ENCODE peak calls at places on chromosomes 1 and 21, in ten cellular contexts. M is HepG2; D is AG04450; Z is RWPE1; N is testis; H is CD8-positive, alpha-beta T cell; F is psoas muscle; S is A549; B is GM23338; K is cardiac muscle cell. C is an unnamed sample.

GRCh38 chr1:219126267-219126862 is 47.3 kb upstream of the LYPLAL1 start:
- DNase-seq in M (no peak), D (no peak), Z (no peak), N (peak), H (no peak), F (no peak), S (no peak), B (no peak), K (no peak), C (no peak)

GRCh38 chr21:43836616-43837015 is 28.4 kb upstream of the AGPAT3 start:
- DNase-seq in M (no peak), D (no peak), Z (no peak), N (no peak), H (no peak), F (no peak), S (no peak), B (no peak), K (no peak), C (no peak)

GRCh38 chr1:218640213-218640612 is 295.1 kb downstream of the TGFB2 start:
- DNase-seq in M (no peak), D (no peak), Z (no peak), N (no peak), H (no peak), F (no peak), S (no peak), B (no peak), K (no peak), C (no peak)

GRCh38 chr1:56508523-56508983 is 70.8 kb downstream of the PLPP3 start:
- DNase-seq in M (peak), D (no peak), Z (peak), N (peak), H (no peak), F (peak), S (peak), B (no peak), K (no peak), C (no peak)

GRCh38 chr1:99685516-99686180 is 39.7 kb downstream of the PALMD start:
- DNase-seq in M (peak), D (peak), Z (peak), N (peak), H (peak), F (peak), S (peak), B (peak), K (peak), C (peak)

GRCh38 chr1:24374891-24375786 is 38.4 kb downstream of the STPG1 start:
- DNase-seq in M (no peak), D (no peak), Z (peak), N (no peak), H (no peak), F (no peak), S (peak), B (peak), K (no peak), C (no peak)

GRCh38 chr1:163048970-163049680 is 20.0 kb upstream of the RGS4 start:
- DNase-seq in M (no peak), D (no peak), Z (no peak), N (no peak), H (no peak), F (no peak), S (no peak), B (no peak), K (no peak), C (no peak)

GRCh38 chr1:40699787-40700186 is 8.3 kb downstream of the NFYC start:
- DNase-seq in M (no peak), D (no peak), Z (no peak), N (no peak), H (no peak), F (no peak), S (no peak), B (no peak), K (no peak), C (no peak)

GRCh38 chr1:193270996-193271395 is 84.6 kb upstream of the B3GALT2 start:
- DNase-seq in M (no peak), D (peak), Z (no peak), N (no peak), H (no peak), F (no peak), S (no peak), B (no peak), K (no peak), C (no peak)

GRCh38 chr1:164748253-164748899 is 189.4 kb downstream of the PBX1 start:
- DNase-seq in M (peak), D (peak), Z (no peak), N (peak), H (no peak), F (no peak), S (peak), B (no peak), K (no peak), C (peak)

GRCh38 chr1:35319988-35320713 is 51.6 kb downstream of the ZMYM4 start:
- DNase-seq in M (no peak), D (no peak), Z (no peak), N (no peak), H (no peak), F (no peak), S (no peak), B (no peak), K (no peak), C (no peak)

GRCh38 chr1:67609572-67609939 is 75.4 kb upstream of the GADD45A start:
- DNase-seq in M (no peak), D (no peak), Z (no peak), N (no peak), H (no peak), F (no peak), S (no peak), B (no peak), K (no peak), C (no peak)

GRCh38 chr1:178727014-178727895 is 2.2 kb downstream of the RALGPS2 start:
- DNase-seq in M (no peak), D (no peak), Z (peak), N (peak), H (no peak), F (no peak), S (peak), B (no peak), K (peak), C (no peak)

GRCh38 chr1:94790246-94790645 is 29.9 kb upstream of the SLC44A3 start:
- DNase-seq in M (no peak), D (no peak), Z (no peak), N (no peak), H (no peak), F (no peak), S (no peak), B (no peak), K (no peak), C (no peak)

GRCh38 chr1:207981976-207982375 is 71.1 kb upstream of the CD34 start:
- DNase-seq in M (peak), D (no peak), Z (no peak), N (no peak), H (no peak), F (no peak), S (peak), B (peak), K (peak), C (peak)

GRCh38 chr1:232634086-232634485 is 4.2 kb upstream of the SIPA1L2 start:
- DNase-seq in M (no peak), D (no peak), Z (no peak), N (peak), H (no peak), F (peak), S (peak), B (no peak), K (no peak), C (peak)

GRCh38 chr1:42845866-42846256 is 552 bp upstream of the ZNF691 start:
- DNase-seq in M (no peak), D (no peak), Z (peak), N (no peak), H (no peak), F (no peak), S (no peak), B (peak), K (no peak), C (no peak)

GRCh38 chr1:62608905-62609304 is 11.6 kb downstream of the ANGPTL3 start:
- DNase-seq in M (peak), D (no peak), Z (no peak), N (no peak), H (no peak), F (no peak), S (no peak), B (no peak), K (no peak), C (no peak)

GRCh38 chr1:235614442-235614954 is 35.1 kb downstream of the GNG4 start:
- DNase-seq in M (peak), D (no peak), Z (no peak), N (no peak), H (no peak), F (no peak), S (no peak), B (no peak), K (no peak), C (no peak)

GRCh38 chr1:105865546-105865945 is 1190.9 kb upstream of the PRMT6 start:
- DNase-seq in M (no peak), D (no peak), Z (peak), N (no peak), H (no peak), F (no peak), S (no peak), B (no peak), K (no peak), C (no peak)

GRCh38 chr1:154831470-154831869 is 38.6 kb downstream of the KCNN3 start:
- DNase-seq in M (no peak), D (no peak), Z (no peak), N (no peak), H (no peak), F (no peak), S (no peak), B (no peak), K (no peak), C (no peak)

GRCh38 chr1:15020943-15021745 is 132.4 kb upstream of the TMEM51 start:
- DNase-seq in M (peak), D (no peak), Z (no peak), N (no peak), H (no peak), F (peak), S (no peak), B (no peak), K (no peak), C (no peak)
- H3K27ac ChIP-seq in M (peak), D (no peak), Z (no peak), N (no peak), H (no peak), F (no peak), S (no peak), B (no peak), K (peak), C (no peak)

GRCh38 chr21:36120304-36120902 is 14.5 kb upstream of the CBR3 start:
- DNase-seq in M (no peak), D (no peak), Z (no peak), N (peak), H (no peak), F (peak), S (no peak), B (no peak), K (no peak), C (peak)

GRCh38 chr21:36125513-36126121 is 9.3 kb upstream of the CBR3 start:
- DNase-seq in M (peak), D (no peak), Z (no peak), N (peak), H (peak), F (peak), S (peak), B (peak), K (peak), C (peak)

GRCh38 chr21:36124395-36124794 is 10.5 kb upstream of the CBR3 start:
- DNase-seq in M (no peak), D (no peak), Z (no peak), N (no peak), H (no peak), F (no peak), S (no peak), B (no peak), K (no peak), C (no peak)

GRCh38 chr21:36126166-36126565 is 8.7 kb upstream of the CBR3 start:
- DNase-seq in M (no peak), D (no peak), Z (no peak), N (no peak), H (no peak), F (no peak), S (no peak), B (no peak), K (no peak), C (no peak)

GRCh38 chr21:36122977-36123376 is 11.9 kb upstream of the CBR3 start:
- DNase-seq in M (no peak), D (no peak), Z (no peak), N (no peak), H (no peak), F (no peak), S (no peak), B (no peak), K (no peak), C (peak)
- TF ChIP-seq CTCF in M (no peak), D (peak), Z (peak), N (no peak), H (no peak), F (peak), S (peak), B (peak), K (peak), C (peak)

GRCh38 chr1:1678581-1679380 is 13.8 kb downstream of the SLC35E2B start:
- DNase-seq in M (peak), D (no peak), Z (no peak), N (no peak), H (no peak), F (peak), S (peak), B (peak), K (peak), C (peak)

GRCh38 chr1:1680031-1680911 is 12.3 kb downstream of the SLC35E2B start:
- DNase-seq in M (no peak), D (no peak), Z (no peak), N (no peak), H (no peak), F (peak), S (no peak), B (no peak), K (no peak), C (no peak)

GRCh38 chr1:1683104-1683905 is 9.3 kb downstream of the SLC35E2B start:
- DNase-seq in M (no peak), D (no peak), Z (no peak), N (no peak), H (no peak), F (peak), S (no peak), B (peak), K (no peak), C (peak)

GRCh38 chr1:1680912-1681273 is 11.7 kb downstream of the SLC35E2B start:
- DNase-seq in M (peak), D (no peak), Z (no peak), N (no peak), H (no peak), F (peak), S (peak), B (no peak), K (no peak), C (no peak)

DNA sequence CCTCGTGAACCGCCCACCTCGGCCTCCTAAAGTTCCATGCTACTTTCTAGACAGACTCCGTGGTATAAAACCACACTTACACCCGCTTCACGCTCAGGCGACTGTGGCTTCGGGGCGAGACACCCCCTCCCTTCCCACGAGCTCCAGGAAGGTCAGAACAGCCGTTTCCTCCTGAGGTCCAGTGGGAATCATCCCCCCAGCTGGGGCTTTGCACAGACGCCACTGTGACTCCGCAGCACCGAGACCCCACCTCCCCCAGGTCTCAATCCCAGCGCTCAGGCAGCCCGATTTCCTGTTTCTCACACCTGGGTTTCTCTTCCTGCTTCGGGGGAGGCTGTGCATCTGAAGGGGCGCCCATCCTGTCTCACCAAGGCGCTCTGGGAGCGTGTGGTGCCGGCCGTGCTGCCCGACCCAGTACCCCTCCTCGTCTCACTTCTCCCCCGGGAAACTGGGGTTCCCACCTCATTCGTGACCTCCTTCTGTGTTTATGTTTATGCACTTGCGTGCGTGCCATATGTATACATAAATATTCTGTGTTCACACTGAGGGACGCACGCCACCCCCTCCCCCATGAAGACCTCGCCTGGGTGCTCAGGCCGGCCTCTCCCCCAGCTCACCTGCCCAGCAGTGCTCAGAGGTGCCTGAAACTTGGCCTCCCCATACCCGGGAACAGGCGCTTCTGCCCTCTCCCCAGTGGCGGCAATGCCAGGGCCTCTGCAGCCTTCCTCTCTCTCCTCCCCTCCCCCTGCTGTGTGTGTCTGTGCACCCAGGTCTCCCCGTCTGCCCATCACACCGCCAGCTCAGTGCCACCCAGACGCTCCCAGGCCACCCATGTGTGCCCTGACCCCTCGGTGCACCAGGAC is 14.6 kb downstream of the SLC35E2B start:
- DNase-seq in M (no peak), D (no peak), Z (no peak), N (no peak), H (peak), F (no peak), S (no peak), B (peak), K (no peak), C (no peak)
- H3K27ac ChIP-seq in M (peak), D (no peak), Z (peak), N (no peak), H (peak), F (no peak), S (peak), B (peak), K (peak), C (no peak)

GRCh38 chr21:44991538-44992483 is 52.0 kb downstream of the SLX9 start:
- DNase-seq in M (no peak), D (peak), Z (no peak), N (no peak), H (no peak), F (peak), S (no peak), B (no peak), K (no peak), C (no peak)
- TF ChIP-seq CTCF in M (no peak), D (peak), Z (no peak), N (no peak), H (no peak), F (no peak), S (no peak), B (no peak), K (no peak), C (no peak)

GRCh38 chr21:45225741-45226327 is 61.9 kb downstream of the POFUT2 start:
- DNase-seq in M (no peak), D (no peak), Z (no peak), N (no peak), H (no peak), F (no peak), S (no peak), B (no peak), K (no peak), C (peak)

GRCh38 chr21:45225041-45225740 is 62.5 kb downstream of the POFUT2 start:
- DNase-seq in M (no peak), D (no peak), Z (no peak), N (no peak), H (no peak), F (no peak), S (no peak), B (no peak), K (no peak), C (peak)

GRCh38 chr21:45228171-45228641 is 59.5 kb downstream of the POFUT2 start:
- DNase-seq in M (peak), D (peak), Z (peak), N (no peak), H (peak), F (no peak), S (peak), B (no peak), K (peak), C (no peak)

GRCh38 chr21:45227735-45228134 is 60.0 kb downstream of the POFUT2 start:
- DNase-seq in M (no peak), D (no peak), Z (no peak), N (no peak), H (no peak), F (no peak), S (no peak), B (peak), K (no peak), C (no peak)

GRCh38 chr21:45226540-45227326 is 61.0 kb downstream of the POFUT2 start:
- DNase-seq in M (no peak), D (no peak), Z (no peak), N (no peak), H (peak), F (no peak), S (no peak), B (no peak), K (no peak), C (no peak)
- H3K27ac ChIP-seq in M (no peak), D (no peak), Z (no peak), N (no peak), H (no peak), F (no peak), S (no peak), B (no peak), K (no peak), C (no peak)

GRCh38 chr1:181992072-181992471 is 69.4 kb downstream of the ZNF648 start:
- DNase-seq in M (no peak), D (no peak), Z (no peak), N (no peak), H (no peak), F (no peak), S (no peak), B (no peak), K (no peak), C (no peak)
- TF ChIP-seq CTCF in M (no peak), D (no peak), Z (no peak), N (no peak), H (no peak), F (no peak), S (no peak), B (no peak), K (no peak), C (no peak)

GRCh38 chr1:212949771-212950170 is 570 bp upstream of the VASH2 start:
- DNase-seq in M (no peak), D (no peak), Z (no peak), N (no peak), H (no peak), F (no peak), S (no peak), B (no peak), K (no peak), C (no peak)
- H3K27ac ChIP-seq in M (no peak), D (no peak), Z (no peak), N (no peak), H (no peak), F (no peak), S (peak), B (no peak), K (no peak), C (peak)

DNA sequence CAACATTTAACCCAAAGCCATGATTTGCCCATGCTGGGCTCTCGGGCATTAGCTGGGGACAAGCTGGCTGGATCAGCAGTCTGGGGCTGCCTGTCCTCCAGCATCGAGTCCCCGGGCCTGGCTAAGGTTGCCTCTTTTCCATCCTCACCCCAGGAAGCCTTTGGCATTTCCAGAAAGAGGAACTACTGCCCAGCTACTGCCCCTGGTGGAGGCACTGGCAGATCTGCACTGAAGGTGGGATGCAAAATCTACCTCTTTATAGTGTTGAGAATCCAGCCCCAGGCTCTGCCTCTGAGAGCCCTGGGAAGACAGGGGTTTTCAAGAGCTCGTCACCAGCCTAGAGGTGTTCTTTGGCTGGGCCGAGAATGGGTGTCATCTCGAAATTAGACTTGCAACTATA is 635.9 kb downstream of the MATN1 start:
- DNase-seq in M (peak), D (no peak), Z (no peak), N (no peak), H (no peak), F (peak), S (peak), B (peak), K (peak), C (peak)
- TF ChIP-seq CTCF in M (no peak), D (peak), Z (no peak), N (no peak), H (no peak), F (no peak), S (no peak), B (peak), K (peak), C (peak)